ENCODE peak calls at places on chromosomes 13 and 19, in five cellular contexts. A, J, P, L and Z are unnamed samples.

GRCh38 chr19:35248310-35249145 is at the start of gene LSR:
- DNase-seq in A (peak; percentile 95), J (peak; percentile 88), P (peak; percentile 94), L (no peak), Z (peak; percentile 36)

GRCh38 chr13:105220063-105220462 is 1315.4 kb downstream of the EFNB2 start:
- DNase-seq in A (no peak), J (no peak), P (no peak), L (no peak), Z (no peak)

GRCh38 chr13:41837668-41838067 is 123.2 kb downstream of the VWA8 start:
- DNase-seq in A (no peak), J (no peak), P (no peak), L (no peak), Z (no peak)

GRCh38 chr19:5824791-5825577 is 14.5 kb downstream of the FUT6 start:
- DNase-seq in A (no peak), J (no peak), P (no peak), L (no peak), Z (no peak)

GRCh38 chr19:6527893-6528543 is 2.8 kb upstream of the TNFSF9 start:
- DNase-seq in A (peak; percentile 51), J (no peak), P (no peak), L (no peak), Z (no peak)

GRCh38 chr13:74562381-74562780 is 428.2 kb upstream of the KLF12 start:
- DNase-seq in A (no peak), J (no peak), P (no peak), L (no peak), Z (no peak)

GRCh38 chr13:101307181-101307701 is 109.1 kb downstream of the NALCN start:
- DNase-seq in A (no peak), J (no peak), P (no peak), L (no peak), Z (peak; percentile 47)

GRCh38 chr13:111479412-111479811 is 159.0 kb downstream of the TEX29 start:
- DNase-seq in A (no peak), J (no peak), P (peak; percentile 22), L (no peak), Z (peak; percentile 42)

GRCh38 chr13:50969691-50970090 is 60.1 kb downstream of the RNASEH2B start:
- DNase-seq in A (no peak), J (no peak), P (no peak), L (peak; percentile 26), Z (no peak)

GRCh38 chr19:41064974-41065569 is 23.2 kb upstream of the CYP2A13 start:
- DNase-seq in A (no peak), J (no peak), P (no peak), L (no peak), Z (peak; percentile 16)

GRCh38 chr13:44049546-44049945 is 169.8 kb downstream of the LACC1 start:
- DNase-seq in A (no peak), J (no peak), P (no peak), L (no peak), Z (no peak)

GRCh38 chr13:38213307-38213706 is 136.3 kb upstream of the UFM1 start:
- DNase-seq in A (no peak), J (no peak), P (no peak), L (no peak), Z (no peak)

GRCh38 chr13:96822900-96823299 is 171.4 kb downstream of the OXGR1 start:
- DNase-seq in A (no peak), J (no peak), P (no peak), L (peak; percentile 70), Z (no peak)

GRCh38 chr13:81987159-81987558 is 1646.2 kb upstream of the SPRY2 start:
- DNase-seq in A (no peak), J (no peak), P (no peak), L (no peak), Z (no peak)

GRCh38 chr13:25743426-25743825 is 308.4 kb downstream of the SHISA2 start:
- DNase-seq in A (no peak), J (no peak), P (no peak), L (no peak), Z (no peak)

GRCh38 chr13:39336207-39336606 is 266.8 kb downstream of the LHFPL6 start:
- DNase-seq in A (no peak), J (no peak), P (no peak), L (no peak), Z (no peak)

GRCh38 chr13:63048648-63049047 is 1633.0 kb upstream of the PCDH20 start:
- DNase-seq in A (no peak), J (no peak), P (no peak), L (no peak), Z (no peak)

GRCh38 chr13:46134961-46135522 is 30.2 kb upstream of the CPB2 start:
- DNase-seq in A (no peak), J (no peak), P (no peak), L (no peak), Z (no peak)
- H3K9me3 ChIP-seq in A (no peaks in the 10 kb centered on the region), J (no peaks in the 10 kb centered on the region), P (no peaks in the 10 kb centered on the region), L (no peaks in the 10 kb centered on the region), Z (no peaks in the 10 kb centered on the region)

GRCh38 chr19:16519230-16519687 is 23.0 kb downstream of the CHERP start:
- DNase-seq in A (no peak), J (no peak), P (no peak), L (no peak), Z (no peak)
- H3K36me3 ChIP-seq in A (peaks cover 10% of the 10 kb centered on the region), J (peaks cover 69% of the 10 kb centered on the region), P (peaks cover 85% of the 10 kb centered on the region), L (peaks cover 84% of the 10 kb centered on the region), Z (peaks cover 80% of the 10 kb centered on the region)

DNA sequence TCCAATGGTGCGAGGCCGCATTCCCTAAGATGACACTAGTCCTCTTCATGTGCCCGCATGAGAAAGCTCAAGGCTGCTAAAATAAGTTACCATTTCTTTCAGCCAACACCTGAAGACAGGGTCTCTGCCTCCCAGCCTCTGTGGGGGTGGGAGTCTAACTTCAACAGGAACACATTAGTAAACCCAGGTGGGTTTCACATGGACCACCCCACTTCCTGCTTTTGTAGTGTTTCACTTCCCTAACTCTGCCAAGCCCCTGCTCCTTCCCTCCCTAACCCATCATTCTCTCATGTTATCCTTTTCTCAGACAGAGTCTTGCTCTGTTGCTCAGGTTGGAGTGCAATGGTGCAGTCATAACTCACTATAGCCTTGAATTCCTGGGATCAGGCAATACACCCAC is 783.6 kb downstream of the UQCRFS1 start:
- DNase-seq in A (no peak), J (no peak), P (no peak), L (no peak), Z (no peak)
- H3K9me3 ChIP-seq in A (no peaks in the 10 kb centered on the region), J (no peaks in the 10 kb centered on the region), P (no peaks in the 10 kb centered on the region), L (no peaks in the 10 kb centered on the region), Z (no peaks in the 10 kb centered on the region)

GRCh38 chr19:10782795-10783194 is 53.2 kb downstream of the TMED1 start:
- DNase-seq in A (no peak), J (no peak), P (no peak), L (no peak), Z (no peak)

GRCh38 chr19:10774893-10775292 is 57.0 kb downstream of the DNM2 start:
- DNase-seq in A (no peak), J (no peak), P (no peak), L (no peak), Z (no peak)

GRCh38 chr19:10780368-10780767 is 55.6 kb downstream of the TMED1 start:
- DNase-seq in A (no peak), J (no peak), P (no peak), L (no peak), Z (no peak)

GRCh38 chr19:10773969-10774368 is 56.1 kb downstream of the DNM2 start:
- DNase-seq in A (no peak), J (no peak), P (no peak), L (no peak), Z (no peak)

GRCh38 chr19:10776900-10777650 is 58.9 kb downstream of the TMED1 start:
- DNase-seq in A (no peak), J (no peak), P (no peak), L (no peak), Z (no peak)
- H3K36me3 ChIP-seq in A (peaks cover 15% of the 10 kb centered on the region), J (peaks cover 39% of the 10 kb centered on the region), P (peaks cover 95% of the 10 kb centered on the region), L (peaks cover 71% of the 10 kb centered on the region), Z (peaks cover 84% of the 10 kb centered on the region)

GRCh38 chr19:55259540-55260210 is 858 bp upstream of the PPP6R1 start:
- DNase-seq in A (no peak), J (no peak), P (no peak), L (no peak), Z (no peak)

GRCh38 chr19:55264531-55264930 is 5.7 kb upstream of the PPP6R1 start:
- DNase-seq in A (no peak), J (no peak), P (no peak), L (no peak), Z (no peak)

GRCh38 chr19:55261671-55262126 is 2.9 kb upstream of the PPP6R1 start:
- DNase-seq in A (no peak), J (no peak), P (no peak), L (no peak), Z (no peak)

GRCh38 chr19:55265173-55265572 is 6.4 kb upstream of the PPP6R1 start:
- DNase-seq in A (no peak), J (no peak), P (no peak), L (no peak), Z (no peak)

DNA sequence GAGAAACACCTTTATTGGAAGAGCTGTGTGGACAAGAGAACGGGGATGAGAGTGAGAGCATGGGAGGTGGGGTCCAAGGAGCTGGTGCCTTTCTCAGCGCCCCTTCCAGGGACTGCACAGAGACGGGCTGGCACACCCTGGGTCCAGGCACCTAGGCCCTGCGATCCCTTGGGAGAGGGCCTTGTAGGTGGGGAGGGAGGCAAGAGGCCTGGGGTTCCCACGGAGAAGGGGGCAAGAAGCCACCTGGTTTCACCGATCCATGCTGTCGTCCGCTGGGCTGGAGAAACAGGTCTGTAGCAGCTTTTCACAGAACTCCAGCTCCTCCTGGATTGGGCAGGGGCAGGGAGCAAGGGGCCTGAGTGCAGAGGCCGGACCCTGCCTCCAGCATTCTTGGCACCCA is 3.5 kb upstream of the PPP6R1 start:
- DNase-seq in A (no peak), J (no peak), P (no peak), L (no peak), Z (no peak)
- H3K9me3 ChIP-seq in A (no peaks in the 10 kb centered on the region), J (peaks cover 3% of the 10 kb centered on the region), P (no peaks in the 10 kb centered on the region), L (no peaks in the 10 kb centered on the region), Z (peaks cover 2% of the 10 kb centered on the region)

GRCh38 chr19:18991050-18991449 is 42.3 kb downstream of the SUGP2 start:
- DNase-seq in A (no peak), J (no peak), P (no peak), L (no peak), Z (no peak)
- H3K36me3 ChIP-seq in A (no peaks in the 10 kb centered on the region), J (peaks cover 29% of the 10 kb centered on the region), P (peaks cover 37% of the 10 kb centered on the region), L (peaks cover 15% of the 10 kb centered on the region), Z (peaks cover 54% of the 10 kb centered on the region)

GRCh38 chr13:80168089-80168850 is 172.7 kb downstream of the SPRY2 start:
- DNase-seq in A (no peak), J (no peak), P (no peak), L (peak; percentile 20), Z (no peak)

GRCh38 chr13:80166352-80166751 is 174.6 kb downstream of the SPRY2 start:
- DNase-seq in A (no peak), J (no peak), P (no peak), L (peak; percentile 52), Z (peak; percentile 40)

GRCh38 chr13:80161896-80162295 is 179.0 kb downstream of the SPRY2 start:
- DNase-seq in A (no peak), J (no peak), P (no peak), L (no peak), Z (no peak)

GRCh38 chr13:80161219-80161618 is 179.7 kb downstream of the SPRY2 start:
- DNase-seq in A (no peak), J (no peak), P (no peak), L (no peak), Z (no peak)

GRCh38 chr13:80164451-80164850 is 176.5 kb downstream of the SPRY2 start:
- DNase-seq in A (no peak), J (no peak), P (no peak), L (no peak), Z (no peak)
- H3K9me3 ChIP-seq in A (no peaks in the 10 kb centered on the region), J (no peaks in the 10 kb centered on the region), P (no peaks in the 10 kb centered on the region), L (no peaks in the 10 kb centered on the region), Z (no peaks in the 10 kb centered on the region)

GRCh38 chr19:1431759-1432506 is 6.3 kb upstream of the RPS15 start:
- DNase-seq in A (peak; percentile 47), J (no peak), P (no peak), L (no peak), Z (no peak)
- H3K36me3 ChIP-seq in A (peaks cover 8% of the 10 kb centered on the region), J (peaks cover 51% of the 10 kb centered on the region), P (peaks cover 85% of the 10 kb centered on the region), L (peaks cover 85% of the 10 kb centered on the region), Z (peaks cover 79% of the 10 kb centered on the region)